ENCODE peak calls at places on chromosomes 12 and 14, in nine cellular contexts. One of them, this sample, is unnamed.

GRCh38 chr12:25684070-25684469 is 131.0 kb upstream of the LMNTD1 start:
- DNase-seq in A549: no peak
- DNase-seq in lung: no peak
- DNase-seq in cardiac muscle cell: no peak
- DNase-seq in esophagus squamous epithelium: no peak
- DNase-seq in spleen: no peak
- DNase-seq in uterus: no peak
- DNase-seq in Panc1: no peak
- DNase-seq in stomach: no peak
- DNase-seq in this sample: no peak

GRCh38 chr14:69658664-69659261 is 47.4 kb downstream of the SUSD6 start:
- DNase-seq in A549: no peak
- DNase-seq in lung: no peak
- DNase-seq in cardiac muscle cell: no peak
- DNase-seq in esophagus squamous epithelium: no peak
- DNase-seq in spleen: no peak
- DNase-seq in uterus: no peak
- DNase-seq in Panc1: no peak
- DNase-seq in stomach: no peak
- DNase-seq in this sample: no peak

GRCh38 chr12:132827763-132828703 is 636 bp downstream of the GOLGA3 start:
- DNase-seq in A549: peak; percentile 46
- DNase-seq in lung: peak; percentile 42
- DNase-seq in cardiac muscle cell: peak; percentile 52
- DNase-seq in esophagus squamous epithelium: no peak
- DNase-seq in spleen: peak; percentile 89
- DNase-seq in uterus: no peak
- DNase-seq in Panc1: no peak
- DNase-seq in stomach: peak; percentile 58
- DNase-seq in this sample: peak; percentile 38

GRCh38 chr12:128259556-128260070 is 7.4 kb upstream of the TMEM132C start:
- DNase-seq in A549: no peak
- DNase-seq in lung: no peak
- DNase-seq in cardiac muscle cell: peak; percentile 78
- DNase-seq in esophagus squamous epithelium: no peak
- DNase-seq in spleen: no peak
- DNase-seq in uterus: peak; percentile 32
- DNase-seq in Panc1: no peak
- DNase-seq in stomach: no peak
- DNase-seq in this sample: peak; percentile 27

GRCh38 chr14:95481391-95482022 is 34.9 kb downstream of the SYNE3 start:
- DNase-seq in A549: no peak
- DNase-seq in lung: no peak
- DNase-seq in cardiac muscle cell: no peak
- DNase-seq in esophagus squamous epithelium: no peak
- DNase-seq in spleen: no peak
- DNase-seq in uterus: no peak
- DNase-seq in Panc1: no peak
- DNase-seq in stomach: no peak
- DNase-seq in this sample: no peak

GRCh38 chr12:85425349-85425612 is 145.3 kb downstream of the ALX1 start:
- DNase-seq in A549: no peak
- DNase-seq in lung: no peak
- DNase-seq in cardiac muscle cell: no peak
- DNase-seq in esophagus squamous epithelium: no peak
- DNase-seq in spleen: no peak
- DNase-seq in uterus: no peak
- DNase-seq in Panc1: no peak
- DNase-seq in stomach: no peak
- DNase-seq in this sample: no peak

GRCh38 chr14:104723651-104724406 is at the start of gene ADSS1:
- DNase-seq in A549: peak; percentile 70
- DNase-seq in lung: peak; percentile 65
- DNase-seq in cardiac muscle cell: peak; percentile 84
- DNase-seq in esophagus squamous epithelium: no peak
- DNase-seq in spleen: peak; percentile 93
- DNase-seq in uterus: peak; percentile 46
- DNase-seq in Panc1: peak; percentile 24
- DNase-seq in stomach: peak; percentile 68
- DNase-seq in this sample: peak; percentile 75

GRCh38 chr12:116319316-116319715 is 41.8 kb upstream of the MED13L start:
- DNase-seq in A549: no peak
- DNase-seq in lung: no peak
- DNase-seq in cardiac muscle cell: no peak
- DNase-seq in esophagus squamous epithelium: no peak
- DNase-seq in spleen: no peak
- DNase-seq in uterus: peak; percentile 24
- DNase-seq in Panc1: no peak
- DNase-seq in stomach: no peak
- DNase-seq in this sample: no peak

GRCh38 chr14:104892517-104893434 is 27.7 kb downstream of the CEP170B start:
- DNase-seq in A549: no peak
- DNase-seq in lung: no peak
- DNase-seq in cardiac muscle cell: no peak
- DNase-seq in esophagus squamous epithelium: no peak
- DNase-seq in spleen: peak; percentile 63
- DNase-seq in uterus: peak; percentile 11
- DNase-seq in Panc1: no peak
- DNase-seq in stomach: peak; percentile 24
- DNase-seq in this sample: peak; percentile 16

GRCh38 chr12:122862872-122863701 is 27.8 kb downstream of the HIP1R start:
- DNase-seq in A549: no peak
- DNase-seq in lung: peak; percentile 72
- DNase-seq in cardiac muscle cell: no peak
- DNase-seq in esophagus squamous epithelium: no peak
- DNase-seq in spleen: peak; percentile 82
- DNase-seq in uterus: no peak
- DNase-seq in Panc1: no peak
- DNase-seq in stomach: peak; percentile 77
- DNase-seq in this sample: no peak

GRCh38 chr12:109923481-109924245 is 23.6 kb downstream of the TCHP start:
- DNase-seq in A549: no peak
- DNase-seq in lung: no peak
- DNase-seq in cardiac muscle cell: no peak
- DNase-seq in esophagus squamous epithelium: no peak
- DNase-seq in spleen: no peak
- DNase-seq in uterus: no peak
- DNase-seq in Panc1: no peak
- DNase-seq in stomach: no peak
- DNase-seq in this sample: no peak

GRCh38 chr12:28583771-28584261 is 393.6 kb downstream of the CCDC91 start:
- DNase-seq in A549: no peak
- DNase-seq in lung: no peak
- DNase-seq in cardiac muscle cell: no peak
- DNase-seq in esophagus squamous epithelium: no peak
- DNase-seq in spleen: no peak
- DNase-seq in uterus: no peak
- DNase-seq in Panc1: no peak
- DNase-seq in stomach: no peak
- DNase-seq in this sample: no peak

DNA sequence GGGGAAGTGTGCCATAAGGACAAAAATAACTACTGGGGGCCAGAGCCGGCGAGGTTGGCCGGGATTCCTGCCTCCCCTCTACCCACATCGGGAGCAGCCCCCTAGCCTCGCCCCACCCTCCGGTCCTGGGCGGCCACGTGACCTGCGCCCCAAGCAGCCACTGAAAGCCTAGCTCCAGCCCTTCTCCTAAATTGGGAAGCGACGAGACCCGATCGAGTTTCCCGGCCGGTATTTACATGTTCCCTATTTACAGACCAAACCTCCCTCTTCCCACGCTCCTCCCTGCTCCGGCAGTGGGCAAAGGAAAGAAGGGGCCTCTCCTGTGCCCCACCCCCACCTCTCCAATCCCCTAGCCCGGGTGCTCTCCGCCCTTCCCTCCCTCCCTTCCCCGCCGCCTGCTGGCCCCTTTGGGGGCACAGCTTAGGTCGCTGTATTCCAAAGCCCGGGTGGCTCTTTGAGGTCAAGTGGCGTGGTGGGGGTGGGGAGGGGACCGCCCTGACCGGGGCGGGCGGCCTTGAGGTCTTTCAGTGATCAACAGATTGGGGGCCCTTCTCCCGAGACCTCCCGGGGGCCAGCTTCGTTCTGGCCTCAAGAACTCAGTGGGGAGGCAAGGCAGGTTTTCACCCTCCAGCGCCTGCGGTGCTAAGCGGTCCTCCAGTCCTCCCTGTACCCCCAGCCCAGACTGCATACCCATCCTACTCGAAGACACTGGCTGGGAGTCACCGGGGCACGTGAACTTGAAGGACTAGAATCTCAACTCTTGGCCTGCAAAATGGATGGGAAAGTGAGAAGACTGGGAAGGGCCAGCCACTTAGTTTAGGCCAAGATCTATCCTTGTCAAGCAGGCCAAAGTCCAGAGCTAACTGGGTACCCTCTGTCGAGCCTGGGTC is 6.3 kb upstream of the CTDSP2 start:
- DNase-seq in A549: no peak
- DNase-seq in lung: peak; percentile 52
- DNase-seq in cardiac muscle cell: peak; percentile 97
- DNase-seq in esophagus squamous epithelium: no peak
- DNase-seq in spleen: no peak
- DNase-seq in uterus: peak; percentile 82
- DNase-seq in Panc1: no peak
- DNase-seq in stomach: no peak
- DNase-seq in this sample: no peak
- H3K4me3 ChIP-seq in A549: no peak overlapping the region
- H3K4me3 ChIP-seq in lung: peak overlapping the region; percentile 29
- H3K4me3 ChIP-seq in cardiac muscle cell: no peak overlapping the region
- H3K4me3 ChIP-seq in esophagus squamous epithelium: peak overlapping the region; percentile 12
- H3K4me3 ChIP-seq in spleen: peak overlapping the region; percentile 29
- H3K4me3 ChIP-seq in uterus: peak overlapping the region; percentile 36
- H3K4me3 ChIP-seq in Panc1: no peak overlapping the region
- H3K4me3 ChIP-seq in stomach: peak overlapping the region; percentile 41
- H3K4me3 ChIP-seq in this sample: peak overlapping the region; percentile 47

GRCh38 chr12:125610971-125611370 is 545.7 kb downstream of the AACS start:
- DNase-seq in A549: no peak
- DNase-seq in lung: no peak
- DNase-seq in cardiac muscle cell: no peak
- DNase-seq in esophagus squamous epithelium: no peak
- DNase-seq in spleen: no peak
- DNase-seq in uterus: no peak
- DNase-seq in Panc1: no peak
- DNase-seq in stomach: no peak
- DNase-seq in this sample: no peak

GRCh38 chr12:125610292-125610691 is 545.1 kb downstream of the AACS start:
- DNase-seq in A549: no peak
- DNase-seq in lung: no peak
- DNase-seq in cardiac muscle cell: no peak
- DNase-seq in esophagus squamous epithelium: no peak
- DNase-seq in spleen: no peak
- DNase-seq in uterus: no peak
- DNase-seq in Panc1: no peak
- DNase-seq in stomach: no peak
- DNase-seq in this sample: no peak

DNA sequence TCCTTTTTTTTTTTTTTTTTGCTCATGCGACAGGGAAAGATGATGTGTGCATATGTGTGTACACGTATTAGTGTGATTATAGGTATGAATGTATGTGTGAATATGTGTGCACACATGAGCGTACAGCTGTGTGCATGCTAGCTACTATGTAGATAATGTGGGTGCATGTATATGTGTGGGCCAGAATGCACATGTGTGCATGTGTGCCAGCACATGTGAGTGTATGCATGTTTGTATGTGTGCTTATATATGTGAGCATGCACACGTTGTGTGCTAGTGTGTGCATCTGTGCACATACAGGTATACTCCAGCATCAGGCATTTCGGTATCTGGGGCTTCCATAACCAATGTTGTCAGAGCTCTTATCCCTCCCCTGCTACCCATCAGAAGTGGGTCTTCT is 541.1 kb downstream of the AACS start:
- DNase-seq in A549: no peak
- DNase-seq in lung: no peak
- DNase-seq in cardiac muscle cell: no peak
- DNase-seq in esophagus squamous epithelium: no peak
- DNase-seq in spleen: no peak
- DNase-seq in uterus: no peak
- DNase-seq in Panc1: no peak
- DNase-seq in stomach: no peak
- DNase-seq in this sample: no peak
- H3K4me1 ChIP-seq in A549: no peaks in the 10 kb centered on the region
- H3K4me1 ChIP-seq in lung: no peaks in the 10 kb centered on the region
- H3K4me1 ChIP-seq in cardiac muscle cell: no peaks in the 10 kb centered on the region
- H3K4me1 ChIP-seq in esophagus squamous epithelium: peaks cover 5% of the 10 kb centered on the region
- H3K4me1 ChIP-seq in spleen: no peaks in the 10 kb centered on the region
- H3K4me1 ChIP-seq in uterus: no peaks in the 10 kb centered on the region
- H3K4me1 ChIP-seq in Panc1: no peaks in the 10 kb centered on the region
- H3K4me1 ChIP-seq in stomach: no peaks in the 10 kb centered on the region
- H3K4me1 ChIP-seq in this sample: no peaks in the 10 kb centered on the region

DNA sequence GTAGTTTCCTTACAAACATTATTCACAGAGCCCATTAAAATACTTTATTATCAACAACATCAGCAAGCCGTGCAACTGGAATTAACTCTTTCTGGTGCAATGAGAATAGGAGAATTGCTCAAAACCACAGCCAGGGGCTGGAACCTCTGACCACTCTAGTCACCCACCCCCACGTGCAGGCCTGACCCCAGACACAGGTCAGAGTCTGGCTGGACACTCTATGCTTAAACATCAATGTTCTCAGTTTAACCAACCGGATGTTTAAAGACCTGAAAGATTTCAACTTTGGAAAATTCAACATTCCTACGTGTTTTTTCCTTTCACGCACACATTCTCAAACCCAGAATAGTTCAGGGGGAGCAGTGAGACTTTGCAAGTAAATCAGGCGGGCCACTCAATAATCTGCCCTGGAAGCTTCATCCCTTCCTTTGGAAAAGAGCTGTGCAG is 65.1 kb downstream of the FOXN3 start:
- DNase-seq in A549: no peak
- DNase-seq in lung: no peak
- DNase-seq in cardiac muscle cell: no peak
- DNase-seq in esophagus squamous epithelium: no peak
- DNase-seq in spleen: no peak
- DNase-seq in uterus: peak; percentile 43
- DNase-seq in Panc1: no peak
- DNase-seq in stomach: no peak
- DNase-seq in this sample: no peak
- TF ChIP-seq CTCF in A549: no peak
- TF ChIP-seq CTCF in lung: no peak
- TF ChIP-seq CTCF in cardiac muscle cell: no peak
- TF ChIP-seq CTCF in esophagus squamous epithelium: no peak
- TF ChIP-seq CTCF in spleen: no peak
- TF ChIP-seq CTCF in uterus: no peak
- TF ChIP-seq CTCF in Panc1: no peak
- TF ChIP-seq CTCF in stomach: no peak
- TF ChIP-seq CTCF in this sample: no peak

GRCh38 chr12:54173066-54173726 is 15.6 kb downstream of the SMUG1 start:
- DNase-seq in A549: no peak
- DNase-seq in lung: no peak
- DNase-seq in cardiac muscle cell: peak; percentile 61
- DNase-seq in esophagus squamous epithelium: no peak
- DNase-seq in spleen: no peak
- DNase-seq in uterus: no peak
- DNase-seq in Panc1: no peak
- DNase-seq in stomach: peak; percentile 52
- DNase-seq in this sample: peak; percentile 58
- H3K4me3 ChIP-seq in A549: no peak overlapping the region
- H3K4me3 ChIP-seq in lung: no peak overlapping the region
- H3K4me3 ChIP-seq in cardiac muscle cell: peak overlapping the region; percentile 18
- H3K4me3 ChIP-seq in esophagus squamous epithelium: peak overlapping the region; percentile 15
- H3K4me3 ChIP-seq in spleen: peak overlapping the region; percentile 22
- H3K4me3 ChIP-seq in uterus: peak overlapping the region; percentile 36
- H3K4me3 ChIP-seq in Panc1: peak overlapping the region; percentile 40
- H3K4me3 ChIP-seq in stomach: peak overlapping the region; percentile 41
- H3K4me3 ChIP-seq in this sample: peak overlapping the region; percentile 52

This sample was measured in adrenal gland.